ENCODE peak calls at places on chromosomes 6 and 20, in five cellular contexts. T is IMR-90; H is activated CD8-positive, alpha-beta memory T cell treated with anti-CD3 and anti-CD28 coated beads, Interleukin-2, amount 10 ng/mL, durations not matched to agents 7 days and 5 days; V is stimulated activated CD4-positive, alpha-beta T cell treated with anti-CD3 and anti-CD28 coated beads, TNF-alpha, amount 100 ng/mL, for 48 hours; X is SIG-M5. Y is an unnamed sample.

GRCh38 chr6:134888316-134888715 is 61.6 kb downstream of the ALDH8A1 start:
- DNase-seq in T (no peak), H (no peak), V (no peak), X (no peak), Y (no peak)

GRCh38 chr6:123604067-123604466 is 32.7 kb downstream of the TRDN start:
- DNase-seq in T (no peak), H (no peak), V (no peak), X (no peak), Y (no peak)

GRCh38 chr6:15131234-15132195 is 114.4 kb upstream of the JARID2 start:
- DNase-seq in T (peak; percentile 9), H (no peak), V (no peak), X (no peak), Y (no peak)

GRCh38 chr6:111011360-111012142 is 29.7 kb downstream of the RPF2 start:
- DNase-seq in T (peak; percentile 55), H (no peak), V (no peak), X (no peak), Y (no peak)

GRCh38 chr6:15943423-15943822 is 185.5 kb upstream of the MYLIP start:
- DNase-seq in T (no peak), H (no peak), V (no peak), X (no peak), Y (no peak)

GRCh38 chr20:19338960-19339359 is 126.5 kb downstream of the SLC24A3 start:
- DNase-seq in T (no peak), H (no peak), V (no peak), X (no peak), Y (no peak)

GRCh38 chr6:32110632-32111031 is 1.5 kb upstream of the TNXB start:
- DNase-seq in T (no peak), H (no peak), V (no peak), X (no peak), Y (no peak)

GRCh38 chr20:10671850-10672578 is 1.8 kb downstream of the JAG1 start:
- DNase-seq in T (peak; percentile 46), H (no peak), V (no peak), X (no peak), Y (no peak)

GRCh38 chr20:21714297-21715192 is 9.1 kb downstream of the PAX1 start:
- DNase-seq in T (no peak), H (no peak), V (no peak), X (no peak), Y (no peak)

GRCh38 chr6:42140756-42141602 is 1.4 kb downstream of the C6orf132 start:
- DNase-seq in T (no peak), H (no peak), V (no peak), X (no peak), Y (no peak)

GRCh38 chr6:111080713-111081112 is 6.6 kb upstream of the SLC16A10 start:
- DNase-seq in T (no peak), H (no peak), V (no peak), X (no peak), Y (no peak)

GRCh38 chr6:107033136-107033535 is 5.1 kb downstream of the MTRES1 start:
- DNase-seq in T (peak; percentile 8), H (no peak), V (no peak), X (no peak), Y (no peak)

GRCh38 chr6:137863126-137863996 is 3.7 kb upstream of the TNFAIP3 start:
- DNase-seq in T (peak; percentile 42), H (no peak), V (no peak), X (no peak), Y (no peak)

GRCh38 chr6:6587696-6588063 is 840 bp upstream of the LY86 start:
- DNase-seq in T (no peak), H (no peak), V (no peak), X (no peak), Y (no peak)

GRCh38 chr20:63873477-63873971 is 8.5 kb downstream of the TPD52L2 start:
- DNase-seq in T (peak; percentile 92), H (peak; percentile 53), V (peak; percentile 51), X (peak; percentile 62), Y (no peak)

GRCh38 chr6:136403166-136403980 is 113.7 kb upstream of the BCLAF1 start:
- DNase-seq in T (peak; percentile 97), H (no peak), V (no peak), X (no peak), Y (no peak)

GRCh38 chr6:40755046-40755681 is 168.0 kb upstream of the LRFN2 start:
- DNase-seq in T (peak; percentile 56), H (no peak), V (no peak), X (no peak), Y (no peak)

GRCh38 chr6:121826156-121826810 is 390.8 kb downstream of the GJA1 start:
- DNase-seq in T (peak; percentile 95), H (no peak), V (no peak), X (no peak), Y (no peak)

GRCh38 chr6:33516726-33517125 is 62.4 kb downstream of the ZBTB9 start:
- DNase-seq in T (no peak), H (no peak), V (no peak), X (no peak), Y (no peak)

GRCh38 chr6:160101262-160102205 is 20.1 kb upstream of the SLC22A1 start:
- DNase-seq in T (no peak), H (no peak), V (no peak), X (no peak), Y (no peak)

GRCh38 chr6:26205625-26206574 is 118.7 kb downstream of the HFE start:
- DNase-seq in T (peak; percentile 91), H (no peak), V (no peak), X (peak; percentile 97), Y (no peak)

GRCh38 chr20:38127011-38127621 is 38.0 kb downstream of the TGM2 start:
- DNase-seq in T (peak; percentile 83), H (no peak), V (no peak), X (no peak), Y (no peak)

GRCh38 chr6:19547507-19547906 is 289.7 kb upstream of the ID4 start:
- DNase-seq in T (no peak), H (no peak), V (no peak), X (no peak), Y (no peak)

GRCh38 chr6:29142349-29142748 is 28.4 kb upstream of the OR2J2 start:
- DNase-seq in T (no peak), H (no peak), V (no peak), X (no peak), Y (no peak)

GRCh38 chr20:19974621-19975435 is 42.3 kb upstream of the NAA20 start:
- DNase-seq in T (peak; percentile 97), H (no peak), V (no peak), X (no peak), Y (peak; percentile 95)

GRCh38 chr6:12886961-12887775 is 170.6 kb downstream of the PHACTR1 start:
- DNase-seq in T (no peak), H (no peak), V (no peak), X (no peak), Y (no peak)